ENCODE peak calls at places on chromosomes 4 and X, in six cellular contexts. One of them, this sample, is unnamed.

GRCh38 chr4:17511041-17511949 is 595 bp downstream of the QDPR start:
- DNase-seq in activated CD4-positive, CD25-positive, alpha-beta regulatory T cell treated with anti-CD3 and anti-CD28 coated beads, Interleukin-2, amount 50 U/mL, for 16 hours: peak
- DNase-seq in AG10803: peak
- DNase-seq in Right ventricle myocardium superior: peak
- DNase-seq in SHP77: no peak
- DNase-seq in retinal pigment epithelial cell: no peak
- DNase-seq in this sample: no peak

GRCh38 chr4:13368262-13368661 is 115.9 kb downstream of the RAB28 start:
- DNase-seq in Right ventricle myocardium superior: no peak
- DNase-seq in SHP77: no peak
- DNase-seq in AG10803: peak
- DNase-seq in activated CD4-positive, CD25-positive, alpha-beta regulatory T cell treated with anti-CD3 and anti-CD28 coated beads, Interleukin-2, amount 50 U/mL, for 16 hours: no peak
- DNase-seq in retinal pigment epithelial cell: no peak
- DNase-seq in this sample: no peak

GRCh38 chrX:23810279-23810678 is 27.3 kb downstream of the SAT1 start:
- DNase-seq in AG10803: no peak
- DNase-seq in activated CD4-positive, CD25-positive, alpha-beta regulatory T cell treated with anti-CD3 and anti-CD28 coated beads, Interleukin-2, amount 50 U/mL, for 16 hours: no peak
- DNase-seq in retinal pigment epithelial cell: no peak
- DNase-seq in SHP77: no peak
- DNase-seq in Right ventricle myocardium superior: no peak
- DNase-seq in this sample: no peak

GRCh38 chrX:51332188-51332942 is at the start of gene NUDT10:
- DNase-seq in SHP77: no peak
- DNase-seq in retinal pigment epithelial cell: peak
- DNase-seq in AG10803: peak
- DNase-seq in Right ventricle myocardium superior: peak
- DNase-seq in activated CD4-positive, CD25-positive, alpha-beta regulatory T cell treated with anti-CD3 and anti-CD28 coated beads, Interleukin-2, amount 50 U/mL, for 16 hours: no peak
- DNase-seq in this sample: no peak

GRCh38 chr4:75745721-75746199 is 21.4 kb downstream of the USO1 start:
- DNase-seq in AG10803: no peak
- DNase-seq in activated CD4-positive, CD25-positive, alpha-beta regulatory T cell treated with anti-CD3 and anti-CD28 coated beads, Interleukin-2, amount 50 U/mL, for 16 hours: no peak
- DNase-seq in Right ventricle myocardium superior: no peak
- DNase-seq in SHP77: no peak
- DNase-seq in retinal pigment epithelial cell: no peak
- DNase-seq in this sample: no peak

GRCh38 chr4:171785392-171785791 is 27.8 kb upstream of the GALNTL6 start:
- DNase-seq in AG10803: no peak
- DNase-seq in Right ventricle myocardium superior: no peak
- DNase-seq in SHP77: no peak
- DNase-seq in retinal pigment epithelial cell: no peak
- DNase-seq in activated CD4-positive, CD25-positive, alpha-beta regulatory T cell treated with anti-CD3 and anti-CD28 coated beads, Interleukin-2, amount 50 U/mL, for 16 hours: no peak
- DNase-seq in this sample: no peak

GRCh38 chrX:118839334-118839958 is 15.8 kb downstream of the ZCCHC12 start:
- DNase-seq in activated CD4-positive, CD25-positive, alpha-beta regulatory T cell treated with anti-CD3 and anti-CD28 coated beads, Interleukin-2, amount 50 U/mL, for 16 hours: peak
- DNase-seq in SHP77: no peak
- DNase-seq in Right ventricle myocardium superior: peak
- DNase-seq in AG10803: peak
- DNase-seq in retinal pigment epithelial cell: no peak
- DNase-seq in this sample: no peak

GRCh38 chr4:158121203-158121586 is 51.6 kb downstream of the GASK1B start:
- DNase-seq in retinal pigment epithelial cell: peak
- DNase-seq in SHP77: no peak
- DNase-seq in Right ventricle myocardium superior: no peak
- DNase-seq in AG10803: peak
- DNase-seq in activated CD4-positive, CD25-positive, alpha-beta regulatory T cell treated with anti-CD3 and anti-CD28 coated beads, Interleukin-2, amount 50 U/mL, for 16 hours: no peak
- DNase-seq in this sample: peak

GRCh38 chr4:87009095-87009648 is 74.4 kb downstream of the AFF1 start:
- DNase-seq in AG10803: no peak
- DNase-seq in retinal pigment epithelial cell: peak
- DNase-seq in Right ventricle myocardium superior: no peak
- DNase-seq in activated CD4-positive, CD25-positive, alpha-beta regulatory T cell treated with anti-CD3 and anti-CD28 coated beads, Interleukin-2, amount 50 U/mL, for 16 hours: no peak
- DNase-seq in SHP77: no peak
- DNase-seq in this sample: no peak

GRCh38 chr4:38314663-38315062 is 349.3 kb upstream of the KLF3 start:
- DNase-seq in AG10803: no peak
- DNase-seq in activated CD4-positive, CD25-positive, alpha-beta regulatory T cell treated with anti-CD3 and anti-CD28 coated beads, Interleukin-2, amount 50 U/mL, for 16 hours: no peak
- DNase-seq in SHP77: no peak
- DNase-seq in Right ventricle myocardium superior: no peak
- DNase-seq in retinal pigment epithelial cell: no peak
- DNase-seq in this sample: no peak

GRCh38 chrX:154548028-154548316 is 552 bp downstream of the IKBKG start:
- DNase-seq in retinal pigment epithelial cell: no peak
- DNase-seq in Right ventricle myocardium superior: no peak
- DNase-seq in AG10803: peak
- DNase-seq in SHP77: no peak
- DNase-seq in activated CD4-positive, CD25-positive, alpha-beta regulatory T cell treated with anti-CD3 and anti-CD28 coated beads, Interleukin-2, amount 50 U/mL, for 16 hours: no peak
- DNase-seq in this sample: no peak

GRCh38 chr4:82965763-82966162 is 44.9 kb downstream of the LIN54 start:
- DNase-seq in activated CD4-positive, CD25-positive, alpha-beta regulatory T cell treated with anti-CD3 and anti-CD28 coated beads, Interleukin-2, amount 50 U/mL, for 16 hours: no peak
- DNase-seq in Right ventricle myocardium superior: no peak
- DNase-seq in retinal pigment epithelial cell: no peak
- DNase-seq in SHP77: no peak
- DNase-seq in AG10803: no peak
- DNase-seq in this sample: no peak

GRCh38 chr4:24067781-24068193 is 177.9 kb upstream of the PPARGC1A start:
- DNase-seq in retinal pigment epithelial cell: peak
- DNase-seq in SHP77: peak
- DNase-seq in activated CD4-positive, CD25-positive, alpha-beta regulatory T cell treated with anti-CD3 and anti-CD28 coated beads, Interleukin-2, amount 50 U/mL, for 16 hours: no peak
- DNase-seq in AG10803: peak
- DNase-seq in Right ventricle myocardium superior: peak
- DNase-seq in this sample: peak

GRCh38 chr4:80124246-80125211 is 51.5 kb upstream of the ANTXR2 start:
- DNase-seq in activated CD4-positive, CD25-positive, alpha-beta regulatory T cell treated with anti-CD3 and anti-CD28 coated beads, Interleukin-2, amount 50 U/mL, for 16 hours: no peak
- DNase-seq in Right ventricle myocardium superior: no peak
- DNase-seq in SHP77: no peak
- DNase-seq in AG10803: no peak
- DNase-seq in retinal pigment epithelial cell: no peak
- DNase-seq in this sample: no peak

GRCh38 chr4:16607241-16607640 is 291.2 kb downstream of the LDB2 start:
- DNase-seq in SHP77: no peak
- DNase-seq in AG10803: peak
- DNase-seq in activated CD4-positive, CD25-positive, alpha-beta regulatory T cell treated with anti-CD3 and anti-CD28 coated beads, Interleukin-2, amount 50 U/mL, for 16 hours: no peak
- DNase-seq in retinal pigment epithelial cell: no peak
- DNase-seq in Right ventricle myocardium superior: no peak
- DNase-seq in this sample: no peak

GRCh38 chr4:98603683-98604573 is 54.5 kb downstream of the TSPAN5 start:
- DNase-seq in Right ventricle myocardium superior: no peak
- DNase-seq in SHP77: no peak
- DNase-seq in AG10803: peak
- DNase-seq in retinal pigment epithelial cell: peak
- DNase-seq in activated CD4-positive, CD25-positive, alpha-beta regulatory T cell treated with anti-CD3 and anti-CD28 coated beads, Interleukin-2, amount 50 U/mL, for 16 hours: no peak
- DNase-seq in this sample: no peak

GRCh38 chrX:94662665-94663064 is 988.7 kb downstream of the FAM133A start:
- DNase-seq in retinal pigment epithelial cell: no peak
- DNase-seq in SHP77: no peak
- DNase-seq in Right ventricle myocardium superior: no peak
- DNase-seq in activated CD4-positive, CD25-positive, alpha-beta regulatory T cell treated with anti-CD3 and anti-CD28 coated beads, Interleukin-2, amount 50 U/mL, for 16 hours: no peak
- DNase-seq in AG10803: no peak
- DNase-seq in this sample: no peak

GRCh38 chr4:150818661-150819060 is 196.4 kb downstream of the LRBA start:
- DNase-seq in SHP77: no peak
- DNase-seq in retinal pigment epithelial cell: no peak
- DNase-seq in Right ventricle myocardium superior: no peak
- DNase-seq in activated CD4-positive, CD25-positive, alpha-beta regulatory T cell treated with anti-CD3 and anti-CD28 coated beads, Interleukin-2, amount 50 U/mL, for 16 hours: no peak
- DNase-seq in AG10803: peak
- DNase-seq in this sample: peak

GRCh38 chrX:72038016-72038415 is 93.7 kb downstream of the RTL5 start:
- DNase-seq in SHP77: no peak
- DNase-seq in Right ventricle myocardium superior: no peak
- DNase-seq in activated CD4-positive, CD25-positive, alpha-beta regulatory T cell treated with anti-CD3 and anti-CD28 coated beads, Interleukin-2, amount 50 U/mL, for 16 hours: no peak
- DNase-seq in AG10803: no peak
- DNase-seq in retinal pigment epithelial cell: no peak
- DNase-seq in this sample: no peak

GRCh38 chr4:140762202-140762601 is 6.0 kb upstream of the TBC1D9 start:
- DNase-seq in activated CD4-positive, CD25-positive, alpha-beta regulatory T cell treated with anti-CD3 and anti-CD28 coated beads, Interleukin-2, amount 50 U/mL, for 16 hours: no peak
- DNase-seq in retinal pigment epithelial cell: no peak
- DNase-seq in AG10803: no peak
- DNase-seq in SHP77: no peak
- DNase-seq in Right ventricle myocardium superior: no peak
- DNase-seq in this sample: no peak

GRCh38 chrX:144592036-144592435 is 655.3 kb upstream of the SPANXN1 start:
- DNase-seq in activated CD4-positive, CD25-positive, alpha-beta regulatory T cell treated with anti-CD3 and anti-CD28 coated beads, Interleukin-2, amount 50 U/mL, for 16 hours: no peak
- DNase-seq in Right ventricle myocardium superior: no peak
- DNase-seq in SHP77: no peak
- DNase-seq in retinal pigment epithelial cell: no peak
- DNase-seq in AG10803: no peak
- DNase-seq in this sample: no peak

GRCh38 chr4:112002301-112002700 is 143.0 kb upstream of the FAM241A start:
- DNase-seq in activated CD4-positive, CD25-positive, alpha-beta regulatory T cell treated with anti-CD3 and anti-CD28 coated beads, Interleukin-2, amount 50 U/mL, for 16 hours: no peak
- DNase-seq in SHP77: no peak
- DNase-seq in retinal pigment epithelial cell: no peak
- DNase-seq in AG10803: no peak
- DNase-seq in Right ventricle myocardium superior: no peak
- DNase-seq in this sample: no peak

GRCh38 chr4:2833671-2834000 is 10.0 kb upstream of the ADD1 start:
- DNase-seq in SHP77: no peak
- DNase-seq in retinal pigment epithelial cell: no peak
- DNase-seq in Right ventricle myocardium superior: no peak
- DNase-seq in activated CD4-positive, CD25-positive, alpha-beta regulatory T cell treated with anti-CD3 and anti-CD28 coated beads, Interleukin-2, amount 50 U/mL, for 16 hours: no peak
- DNase-seq in AG10803: no peak
- DNase-seq in this sample: no peak

GRCh38 chr4:73732759-73733431 is 7.5 kb upstream of the CXCL8 start:
- DNase-seq in retinal pigment epithelial cell: no peak
- DNase-seq in SHP77: no peak
- DNase-seq in AG10803: no peak
- DNase-seq in Right ventricle myocardium superior: no peak
- DNase-seq in activated CD4-positive, CD25-positive, alpha-beta regulatory T cell treated with anti-CD3 and anti-CD28 coated beads, Interleukin-2, amount 50 U/mL, for 16 hours: no peak
- DNase-seq in this sample: no peak

GRCh38 chr4:8534129-8534528 is 46.1 kb upstream of the GPR78 start:
- DNase-seq in SHP77: no peak
- DNase-seq in Right ventricle myocardium superior: no peak
- DNase-seq in retinal pigment epithelial cell: no peak
- DNase-seq in AG10803: peak
- DNase-seq in activated CD4-positive, CD25-positive, alpha-beta regulatory T cell treated with anti-CD3 and anti-CD28 coated beads, Interleukin-2, amount 50 U/mL, for 16 hours: no peak
- DNase-seq in this sample: no peak

GRCh38 chr4:141652161-141652778 is 15.9 kb downstream of the IL15 start:
- DNase-seq in Right ventricle myocardium superior: no peak
- DNase-seq in AG10803: peak
- DNase-seq in activated CD4-positive, CD25-positive, alpha-beta regulatory T cell treated with anti-CD3 and anti-CD28 coated beads, Interleukin-2, amount 50 U/mL, for 16 hours: no peak
- DNase-seq in SHP77: no peak
- DNase-seq in retinal pigment epithelial cell: peak
- DNase-seq in this sample: no peak

GRCh38 chr4:472881-473574 is 25.9 kb downstream of the ZNF721 start:
- DNase-seq in retinal pigment epithelial cell: no peak
- DNase-seq in Right ventricle myocardium superior: no peak
- DNase-seq in SHP77: no peak
- DNase-seq in AG10803: peak
- DNase-seq in activated CD4-positive, CD25-positive, alpha-beta regulatory T cell treated with anti-CD3 and anti-CD28 coated beads, Interleukin-2, amount 50 U/mL, for 16 hours: no peak
- DNase-seq in this sample: no peak

GRCh38 chrX:155949098-155949497 is 48.4 kb upstream of the IL9R start:
- DNase-seq in retinal pigment epithelial cell: no peak
- DNase-seq in AG10803: no peak
- DNase-seq in SHP77: no peak
- DNase-seq in activated CD4-positive, CD25-positive, alpha-beta regulatory T cell treated with anti-CD3 and anti-CD28 coated beads, Interleukin-2, amount 50 U/mL, for 16 hours: no peak
- DNase-seq in Right ventricle myocardium superior: no peak
- DNase-seq in this sample: no peak

GRCh38 chr4:5338511-5338910 is 287.2 kb downstream of the STK32B start:
- DNase-seq in retinal pigment epithelial cell: no peak
- DNase-seq in AG10803: peak
- DNase-seq in Right ventricle myocardium superior: no peak
- DNase-seq in activated CD4-positive, CD25-positive, alpha-beta regulatory T cell treated with anti-CD3 and anti-CD28 coated beads, Interleukin-2, amount 50 U/mL, for 16 hours: no peak
- DNase-seq in SHP77: no peak
- DNase-seq in this sample: no peak

This sample was measured in non-pigmented ciliary epithelial cell.